ENCODE peak calls at places on chromosomes 7 and 10, in four cellular contexts. G is OCI-LY7, I is psoas muscle, C is lung. L is an unnamed sample.

GRCh38 chr10:71039551-71039950 is 151.2 kb upstream of the PCBD1 start:
- DNase-seq in C (no peak), G (no peak), I (no peak), L (no peak)

GRCh38 chr7:93382362-93382761 is 150.2 kb downstream of the VPS50 start:
- DNase-seq in G (no peak), I (no peak), C (no peak), L (no peak)

GRCh38 chr10:126504051-126504760 is 115.9 kb upstream of the ADAM12 start:
- DNase-seq in I (peak; percentile 19), G (peak; percentile 29), C (no peak), L (peak; percentile 54)

GRCh38 chr7:156238366-156239133 is 402.0 kb upstream of the RNF32 start:
- DNase-seq in G (no peak), I (no peak), C (no peak), L (no peak)

GRCh38 chr7:22549667-22550513 is 49.9 kb upstream of the STEAP1B start:
- DNase-seq in C (no peak), G (peak; percentile 17), I (no peak), L (peak; percentile 85)

GRCh38 chr7:78146546-78146945 is 348.0 kb downstream of the PHTF2 start:
- DNase-seq in C (no peak), I (no peak), G (no peak), L (no peak)

GRCh38 chr7:46854958-46855473 is 726.9 kb downstream of the TNS3 start:
- DNase-seq in G (no peak), I (no peak), C (no peak), L (no peak)

GRCh38 chr10:31422634-31423033 is 103.6 kb downstream of the ZEB1 start:
- DNase-seq in I (no peak), C (no peak), G (no peak), L (no peak)

GRCh38 chr7:131151034-131151433 is 176.6 kb upstream of the MKLN1 start:
- DNase-seq in C (no peak), G (no peak), I (no peak), L (no peak)

GRCh38 chr10:30182191-30183075 is 123.0 kb upstream of the JCAD start:
- DNase-seq in I (peak; percentile 33), C (peak; percentile 38), G (no peak), L (no peak)

GRCh38 chr10:12594448-12594944 is 245.1 kb downstream of the CAMK1D start:
- DNase-seq in C (no peak), I (no peak), G (no peak), L (no peak)

GRCh38 chr7:82945480-82945879 is 217.2 kb downstream of the PCLO start:
- DNase-seq in G (no peak), I (no peak), C (no peak), L (no peak)

GRCh38 chr10:20658158-20658557 is 239.0 kb downstream of the NEBL start:
- DNase-seq in I (no peak), G (no peak), C (no peak), L (no peak)

GRCh38 chr7:155750255-155751125 is 61.8 kb downstream of the SHH start:
- DNase-seq in I (no peak), C (no peak), G (no peak), L (no peak)

GRCh38 chr10:88272186-88272585 is 310.9 kb downstream of the RNLS start:
- DNase-seq in G (no peak), I (no peak), C (no peak), L (no peak)

GRCh38 chr10:49622426-49623425 is 8.9 kb downstream of the CHAT start:
- DNase-seq in I (no peak), C (no peak), G (no peak), L (no peak)

GRCh38 chr10:113153493-113154127 is 203.6 kb downstream of the TCF7L2 start:
- DNase-seq in G (no peak), I (no peak), C (no peak), L (no peak)

GRCh38 chr10:33235271-33235884 is 99.1 kb downstream of the NRP1 start:
- DNase-seq in I (no peak), G (no peak), C (no peak), L (no peak)

GRCh38 chr10:33237736-33238624 is 96.5 kb downstream of the NRP1 start:
- DNase-seq in I (no peak), C (no peak), G (no peak), L (no peak)

GRCh38 chr10:33238643-33239042 is 95.8 kb downstream of the NRP1 start:
- DNase-seq in I (no peak), C (no peak), G (no peak), L (no peak)

GRCh38 chr10:33235951-33236350 is 98.5 kb downstream of the NRP1 start:
- DNase-seq in G (no peak), I (no peak), C (no peak), L (no peak)

DNA sequence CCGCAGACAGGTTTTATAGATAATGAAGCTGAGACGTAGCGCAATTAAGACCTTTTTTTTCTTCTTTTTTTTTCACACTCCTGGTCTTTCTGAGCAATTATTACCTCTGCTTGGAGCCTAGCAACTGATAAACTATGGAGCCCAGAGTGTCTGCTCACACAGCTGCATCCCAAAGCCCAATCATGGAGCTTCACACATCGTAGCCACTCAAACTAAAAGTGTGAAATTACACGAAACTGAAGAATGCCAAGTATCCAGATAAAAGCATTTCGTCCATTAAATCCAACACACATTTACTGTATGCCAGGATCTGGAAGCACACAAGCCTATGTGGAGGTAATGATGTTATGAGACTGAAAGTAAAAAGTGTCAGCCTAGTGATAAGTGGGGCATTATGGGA is 97.6 kb downstream of the NRP1 start:
- DNase-seq in G (no peak), I (no peak), C (no peak), L (no peak)
- H3K4me1 ChIP-seq in G (no peaks in the 10 kb centered on the region), I (peaks cover 9% of the 10 kb centered on the region), C (peaks cover 2% of the 10 kb centered on the region), L (no peaks in the 10 kb centered on the region)

GRCh38 chr7:150329331-150330106 is 6.2 kb upstream of the ACTR3C start:
- DNase-seq in I (no peak), G (no peak), C (no peak), L (peak; percentile 64)
- H3K27ac ChIP-seq in I (no peak overlapping the region), G (no peak overlapping the region), C (no peak overlapping the region), L (no peak overlapping the region)

GRCh38 chr7:54546986-54547314 is 4.8 kb downstream of the VSTM2A start:
- DNase-seq in G (no peak), C (no peak), I (no peak), L (no peak)
- H3K4me3 ChIP-seq in G (no peak overlapping the region), C (no peak overlapping the region), I (no peak overlapping the region), L (peak overlapping the region; percentile 93)

DNA sequence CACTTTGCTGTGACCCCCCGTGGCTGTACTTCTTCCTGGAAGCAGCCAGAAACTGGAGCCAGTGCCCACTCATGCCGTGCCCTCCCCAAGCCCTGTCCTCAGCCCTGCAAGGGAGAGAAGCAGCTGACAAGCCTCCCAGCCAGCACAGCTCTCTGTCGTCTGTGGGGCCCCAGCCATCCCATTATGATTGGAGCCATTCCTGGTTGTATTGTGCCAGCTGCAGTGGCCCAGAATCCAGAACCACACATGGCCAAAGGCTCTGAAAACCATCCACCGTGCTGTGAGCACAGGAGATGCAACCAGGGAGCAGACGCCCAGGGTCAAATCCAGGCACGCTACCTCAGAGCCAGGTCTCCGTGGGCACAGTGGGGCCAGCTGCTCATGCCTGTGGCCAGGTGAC is 18.7 kb downstream of the GRID2IP start:
- DNase-seq in G (no peak), I (no peak), C (no peak), L (no peak)
- H3K4me1 ChIP-seq in G (peaks cover 21% of the 10 kb centered on the region), I (no peaks in the 10 kb centered on the region), C (peaks cover 5% of the 10 kb centered on the region), L (peaks cover 2% of the 10 kb centered on the region)

GRCh38 chr7:25029075-25029474 is 49.1 kb upstream of the OSBPL3 start:
- DNase-seq in C (no peak), I (no peak), G (no peak), L (no peak)

GRCh38 chr7:25031432-25031831 is 51.5 kb upstream of the OSBPL3 start:
- DNase-seq in I (no peak), C (no peak), G (no peak), L (no peak)

GRCh38 chr7:25026156-25026555 is 46.2 kb upstream of the OSBPL3 start:
- DNase-seq in I (no peak), C (no peak), G (no peak), L (peak; percentile 22)

GRCh38 chr7:25031007-25031406 is 51.0 kb upstream of the OSBPL3 start:
- DNase-seq in I (no peak), C (no peak), G (peak; percentile 35), L (no peak)

GRCh38 chr7:25028370-25028971 is 48.5 kb upstream of the OSBPL3 start:
- DNase-seq in C (no peak), G (no peak), I (no peak), L (no peak)
- H3K27ac ChIP-seq in C (no peak overlapping the region), G (no peak overlapping the region), I (no peak overlapping the region), L (no peak overlapping the region)

DNA sequence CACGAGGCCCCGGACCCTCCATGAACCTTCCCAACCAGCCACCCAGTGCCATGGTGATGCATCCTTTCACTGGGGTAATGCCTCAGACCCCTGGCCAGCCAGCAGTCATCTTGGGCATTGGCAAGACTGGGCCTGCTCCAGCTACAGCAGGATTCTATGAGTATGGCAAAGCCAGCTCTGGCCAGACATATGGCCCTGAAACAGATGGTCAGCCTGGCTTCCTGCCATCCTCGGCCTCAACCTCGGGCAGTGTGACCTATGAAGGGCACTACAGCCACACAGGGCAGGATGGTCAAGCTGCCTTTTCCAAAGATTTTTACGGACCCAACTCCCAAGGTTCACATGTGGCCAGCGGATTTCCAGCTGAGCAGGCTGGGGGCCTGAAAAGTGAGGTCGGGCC is 90.6 kb upstream of the PDCD4 start:
- DNase-seq in G (no peak), I (peak; percentile 29), C (no peak), L (no peak)
- H3K4me3 ChIP-seq in G (no peak overlapping the region), I (no peak overlapping the region), C (no peak overlapping the region), L (no peak overlapping the region)

GRCh38 chr10:118735294-118735693 is 19.5 kb downstream of the CACUL1 start:
- DNase-seq in I (no peak), C (no peak), G (no peak), L (no peak)

GRCh38 chr10:118730699-118731456 is 23.9 kb downstream of the CACUL1 start:
- DNase-seq in G (no peak), C (no peak), I (no peak), L (no peak)

GRCh38 chr10:118732253-118733194 is 22.2 kb downstream of the CACUL1 start:
- DNase-seq in G (no peak), I (no peak), C (no peak), L (no peak)

GRCh38 chr10:118737594-118738302 is 17.0 kb downstream of the CACUL1 start:
- DNase-seq in I (no peak), C (no peak), G (no peak), L (no peak)

DNA sequence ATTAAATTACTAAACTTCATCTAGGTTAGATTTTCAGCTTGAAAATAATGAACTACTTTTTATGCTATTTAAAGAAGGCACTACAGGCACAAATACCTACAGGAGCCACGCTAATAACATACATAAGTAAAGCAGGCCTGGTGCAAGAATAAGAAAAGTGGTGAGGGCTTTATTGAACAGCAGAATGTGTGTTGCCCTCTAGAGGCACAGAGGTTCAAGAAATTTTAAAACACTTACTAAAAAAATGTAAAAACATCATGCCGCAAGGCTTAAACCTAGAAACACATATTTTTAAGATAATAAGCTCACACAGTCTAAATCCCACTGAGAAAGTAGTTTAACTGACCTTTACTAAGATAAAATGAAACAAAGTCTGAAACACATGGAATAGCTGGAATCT is 20.3 kb downstream of the CACUL1 start:
- DNase-seq in G (no peak), I (no peak), C (no peak), L (no peak)
- H3K4me1 ChIP-seq in G (peaks cover 14% of the 10 kb centered on the region), I (peaks cover 92% of the 10 kb centered on the region), C (peaks cover 1% of the 10 kb centered on the region), L (peaks cover 1% of the 10 kb centered on the region)